ENCODE peak calls at places on chromosomes 7 and 10, in five cellular contexts. R is Peyer's patch, U is H1, A is testis, G is vagina. Q is an unnamed sample.

GRCh38 chr7:91883676-91884362 is 3.3 kb upstream of the MTERF1 start:
- DNase-seq in R (no peak), U (no peak), A (no peak), G (no peak), Q (no peak)

GRCh38 chr10:110496553-110497437 is 912 bp upstream of the DUSP5 start:
- DNase-seq in R (no peak), U (no peak), A (peak), G (no peak), Q (no peak)

GRCh38 chr7:18890134-18890533 is 227.3 kb downstream of the TWIST1 start:
- DNase-seq in R (no peak), U (no peak), A (no peak), G (no peak), Q (no peak)

GRCh38 chr10:95920798-95921426 is 13.1 kb downstream of the CC2D2B start:
- DNase-seq in R (no peak), U (no peak), A (no peak), G (no peak), Q (no peak)

GRCh38 chr7:77791336-77791735 is 6.9 kb downstream of the TMEM60 start:
- DNase-seq in R (no peak), U (no peak), A (no peak), G (no peak), Q (no peak)

GRCh38 chr10:124091646-124092269 is 1.6 kb downstream of the CHST15 start:
- DNase-seq in R (peak), U (peak), A (peak), G (no peak), Q (no peak)

GRCh38 chr7:107854989-107855388 is 36.0 kb upstream of the DLD start:
- DNase-seq in R (no peak), U (no peak), A (no peak), G (no peak), Q (no peak)

GRCh38 chr10:127740596-127740995 is 3.6 kb downstream of the FOXI2 start:
- DNase-seq in R (no peak), U (no peak), A (no peak), G (no peak), Q (no peak)

GRCh38 chr7:111784311-111784710 is 222.0 kb upstream of the IMMP2L start:
- DNase-seq in R (no peak), U (no peak), A (no peak), G (no peak), Q (no peak)

GRCh38 chr10:86284355-86285105 is 82.1 kb downstream of the GRID1 start:
- DNase-seq in R (peak), U (peak), A (no peak), G (peak), Q (peak)

GRCh38 chr7:33157781-33158180 is 28.4 kb downstream of the BBS9 start:
- DNase-seq in R (no peak), U (no peak), A (no peak), G (no peak), Q (no peak)

GRCh38 chr7:123367508-123368122 is 166.8 kb downstream of the IQUB start:
- DNase-seq in R (no peak), U (no peak), A (peak), G (no peak), Q (no peak)

GRCh38 chr10:118798186-118798811 is 43.5 kb upstream of the CACUL1 start:
- DNase-seq in R (peak), U (no peak), A (no peak), G (no peak), Q (peak)

GRCh38 chr7:110050831-110051230 is 1040.1 kb upstream of the LRRN3 start:
- DNase-seq in R (no peak), U (no peak), A (no peak), G (no peak), Q (no peak)

GRCh38 chr10:80204801-80205477 is 398 bp downstream of the ANXA11 start:
- DNase-seq in R (no peak), U (no peak), A (no peak), G (no peak), Q (no peak)

GRCh38 chr10:7444576-7445226 is 33.9 kb upstream of the SFMBT2 start:
- DNase-seq in R (no peak), U (no peak), A (peak), G (no peak), Q (no peak)

GRCh38 chr10:11654659-11655058 is 43.2 kb upstream of the USP6NL start:
- DNase-seq in R (no peak), U (no peak), A (no peak), G (peak), Q (no peak)
- H3K27ac ChIP-seq in R (no peak), U (no peak), A (no peak), G (no peak), Q (no peak)

GRCh38 chr7:4698707-4699275 is 16.7 kb downstream of the FOXK1 start:
- DNase-seq in R (no peak), U (no peak), A (no peak), G (no peak), Q (no peak)
- TF ChIP-seq CTCF in R (no peak), U (no peak), A (no peak), G (no peak), Q (no peak)

GRCh38 chr10:125340871-125341270 is 180.5 kb upstream of the CTBP2 start:
- DNase-seq in R (no peak), U (no peak), A (no peak), G (no peak), Q (no peak)

GRCh38 chr10:125341611-125342010 is 181.2 kb upstream of the CTBP2 start:
- DNase-seq in R (no peak), U (no peak), A (no peak), G (no peak), Q (no peak)

GRCh38 chr10:125343118-125343752 is 182.9 kb upstream of the CTBP2 start:
- DNase-seq in R (no peak), U (peak), A (peak), G (no peak), Q (no peak)

GRCh38 chr10:125348536-125348935 is 188.2 kb upstream of the CTBP2 start:
- DNase-seq in R (no peak), U (no peak), A (no peak), G (no peak), Q (no peak)

DNA sequence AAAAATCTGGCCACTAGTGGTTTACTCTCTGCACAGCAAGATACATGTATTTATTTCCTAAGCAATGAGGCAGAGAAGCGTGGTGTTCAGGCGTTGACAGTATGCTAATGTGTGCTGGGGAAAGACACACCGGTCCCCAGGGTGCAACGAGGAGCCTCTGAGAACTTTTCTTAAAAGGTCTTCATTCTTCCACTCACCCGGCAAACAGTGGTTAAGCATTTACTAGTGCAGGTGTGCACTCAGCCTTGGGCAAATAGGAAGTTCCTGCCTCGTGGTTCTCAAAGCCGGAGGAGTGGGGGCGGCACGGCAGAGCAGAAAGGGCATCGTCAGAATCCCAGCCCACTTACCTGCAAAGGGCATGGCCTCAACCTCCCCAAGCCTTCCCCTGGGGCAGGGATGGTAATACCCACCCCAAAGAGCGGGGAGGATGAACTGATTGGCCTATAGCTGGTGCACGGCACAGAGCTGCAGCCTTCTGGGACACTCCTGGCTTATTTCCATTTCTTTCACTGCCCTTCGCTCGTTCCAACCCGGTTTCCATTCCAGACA is 184.3 kb upstream of the CTBP2 start:
- DNase-seq in R (peak), U (no peak), A (no peak), G (no peak), Q (no peak)
- H3K4me3 ChIP-seq in R (no peak), U (no peak), A (no peak), G (no peak), Q (no peak)

GRCh38 chr7:47488205-47488968 is 93.5 kb downstream of the TNS3 start:
- DNase-seq in R (no peak), U (no peak), A (no peak), G (no peak), Q (no peak)

GRCh38 chr7:47484457-47484856 is 97.5 kb downstream of the TNS3 start:
- DNase-seq in R (no peak), U (no peak), A (no peak), G (no peak), Q (no peak)

GRCh38 chr7:47483604-47484273 is 98.2 kb downstream of the TNS3 start:
- DNase-seq in R (no peak), U (no peak), A (no peak), G (no peak), Q (no peak)

GRCh38 chr7:47484923-47485639 is 96.8 kb downstream of the TNS3 start:
- DNase-seq in R (no peak), U (no peak), A (no peak), G (no peak), Q (no peak)

GRCh38 chr7:47485640-47486435 is 96.1 kb downstream of the TNS3 start:
- DNase-seq in R (peak), U (no peak), A (no peak), G (no peak), Q (no peak)
- H3K27ac ChIP-seq in R (peak), U (no peak), A (no peak), G (no peak), Q (peak)

GRCh38 chr7:34886856-34887255 is 150.4 kb downstream of the DPY19L1 start:
- DNase-seq in R (no peak), U (no peak), A (no peak), G (no peak), Q (no peak)
- TF ChIP-seq CTCF in R (no peak), U (no peak), A (no peak), G (no peak), Q (no peak)

GRCh38 chr10:36488579-36488978 is 636.8 kb upstream of the ANKRD30A start:
- DNase-seq in R (no peak), U (no peak), A (no peak), G (no peak), Q (no peak)

GRCh38 chr10:36493511-36493880 is 631.9 kb upstream of the ANKRD30A start:
- DNase-seq in R (no peak), U (no peak), A (no peak), G (no peak), Q (no peak)

GRCh38 chr10:36492590-36493510 is 632.5 kb upstream of the ANKRD30A start:
- DNase-seq in R (no peak), U (no peak), A (no peak), G (no peak), Q (no peak)

GRCh38 chr10:36489181-36489927 is 636.0 kb upstream of the ANKRD30A start:
- DNase-seq in R (no peak), U (no peak), A (peak), G (no peak), Q (no peak)

GRCh38 chr10:36489928-36490279 is 635.5 kb upstream of the ANKRD30A start:
- DNase-seq in R (no peak), U (no peak), A (no peak), G (no peak), Q (no peak)
- H3K4me3 ChIP-seq in R (no peak), U (no peak), A (no peak), G (no peak), Q (no peak)

GRCh38 chr7:94325121-94325475 is 69.6 kb upstream of the COL1A2 start:
- DNase-seq in R (no peak), U (no peak), A (no peak), G (no peak), Q (no peak)

GRCh38 chr7:94323872-94324271 is 70.8 kb upstream of the COL1A2 start:
- DNase-seq in R (no peak), U (no peak), A (no peak), G (no peak), Q (no peak)

DNA sequence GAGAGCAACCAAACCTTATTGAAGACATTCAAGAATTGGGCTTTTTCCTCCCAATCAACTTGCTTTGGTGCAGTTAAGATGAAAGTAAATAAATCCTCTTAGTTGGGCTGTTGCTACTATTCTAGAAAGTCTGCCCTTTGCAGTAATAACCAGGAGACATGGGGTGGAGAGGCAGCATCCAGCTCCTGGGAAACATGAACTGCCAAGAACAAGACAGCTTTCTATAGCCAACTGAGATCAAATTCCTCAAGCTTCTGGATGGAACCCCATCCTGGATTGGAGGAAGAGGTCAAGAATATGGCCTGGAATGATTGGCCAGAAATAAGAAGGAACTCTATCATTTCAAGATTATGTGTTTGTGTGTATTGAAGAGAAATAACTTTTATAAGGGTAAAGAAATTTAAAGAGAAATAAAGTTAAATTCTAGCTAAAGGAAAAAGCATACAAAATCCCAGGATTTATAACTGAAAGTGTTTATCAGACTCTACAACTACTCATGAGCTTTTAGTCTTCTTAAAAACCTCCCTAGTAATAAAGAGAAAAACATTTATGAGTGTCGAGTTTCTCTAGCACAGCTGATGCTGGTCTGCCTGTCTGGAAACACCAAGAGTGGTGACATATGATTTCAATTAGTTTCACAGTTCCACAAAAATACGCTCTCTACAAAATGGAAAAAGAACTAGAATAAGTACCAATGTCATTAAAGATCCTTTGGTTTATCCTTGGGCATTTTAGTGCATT is 70.1 kb upstream of the COL1A2 start:
- DNase-seq in R (no peak), U (no peak), A (no peak), G (no peak), Q (no peak)
- H3K27ac ChIP-seq in R (no peak), U (no peak), A (no peak), G (peak), Q (peak)

Q was measured in coronary artery.